ENCODE peak calls at places on chromosome 12, in eight cellular contexts. One of them, this sample, is unnamed.

GRCh38 chr12:10855807-10856206 is 6.5 kb upstream of the PRR4 start:
- DNase-seq in AG10803: no peak
- DNase-seq in neural progenitor cell: no peak
- DNase-seq in activated naive CD4-positive, alpha-beta T cell treated with anti-CD3 and anti-CD28 coated beads, Interleukin-2, amount 50 U/mL, for 16 hours: no peak
- DNase-seq in GM04504: no peak
- DNase-seq in activated T-cell treated with anti-CD3 and anti-CD28 coated beads for 1 hour: no peak
- DNase-seq in iris pigment epithelial cell: no peak
- DNase-seq in posterior vena cava: no peak
- DNase-seq in this sample: no peak

GRCh38 chr12:41188058-41188840 is at the start of gene PDZRN4:
- DNase-seq in activated naive CD4-positive, alpha-beta T cell treated with anti-CD3 and anti-CD28 coated beads, Interleukin-2, amount 50 U/mL, for 16 hours: no peak
- DNase-seq in posterior vena cava: no peak
- DNase-seq in neural progenitor cell: peak
- DNase-seq in AG10803: no peak
- DNase-seq in GM04504: no peak
- DNase-seq in iris pigment epithelial cell: peak
- DNase-seq in activated T-cell treated with anti-CD3 and anti-CD28 coated beads for 1 hour: no peak
- DNase-seq in this sample: no peak

GRCh38 chr12:65074932-65075331 is 46.2 kb downstream of the WIF1 start:
- DNase-seq in posterior vena cava: no peak
- DNase-seq in activated T-cell treated with anti-CD3 and anti-CD28 coated beads for 1 hour: no peak
- DNase-seq in AG10803: no peak
- DNase-seq in neural progenitor cell: no peak
- DNase-seq in GM04504: no peak
- DNase-seq in activated naive CD4-positive, alpha-beta T cell treated with anti-CD3 and anti-CD28 coated beads, Interleukin-2, amount 50 U/mL, for 16 hours: no peak
- DNase-seq in iris pigment epithelial cell: no peak
- DNase-seq in this sample: peak

GRCh38 chr12:47984331-47984801 is 19.9 kb downstream of the COL2A1 start:
- DNase-seq in activated naive CD4-positive, alpha-beta T cell treated with anti-CD3 and anti-CD28 coated beads, Interleukin-2, amount 50 U/mL, for 16 hours: no peak
- DNase-seq in AG10803: no peak
- DNase-seq in neural progenitor cell: no peak
- DNase-seq in iris pigment epithelial cell: no peak
- DNase-seq in activated T-cell treated with anti-CD3 and anti-CD28 coated beads for 1 hour: no peak
- DNase-seq in posterior vena cava: peak
- DNase-seq in GM04504: no peak
- DNase-seq in this sample: no peak

GRCh38 chr12:55727643-55728184 is 1.1 kb downstream of the CD63 start:
- DNase-seq in activated naive CD4-positive, alpha-beta T cell treated with anti-CD3 and anti-CD28 coated beads, Interleukin-2, amount 50 U/mL, for 16 hours: no peak
- DNase-seq in GM04504: no peak
- DNase-seq in iris pigment epithelial cell: peak
- DNase-seq in neural progenitor cell: peak
- DNase-seq in AG10803: no peak
- DNase-seq in activated T-cell treated with anti-CD3 and anti-CD28 coated beads for 1 hour: no peak
- DNase-seq in posterior vena cava: peak
- DNase-seq in this sample: peak

GRCh38 chr12:52171950-52172512 is 19.8 kb downstream of the KRT80 start:
- DNase-seq in activated T-cell treated with anti-CD3 and anti-CD28 coated beads for 1 hour: no peak
- DNase-seq in activated naive CD4-positive, alpha-beta T cell treated with anti-CD3 and anti-CD28 coated beads, Interleukin-2, amount 50 U/mL, for 16 hours: no peak
- DNase-seq in iris pigment epithelial cell: peak
- DNase-seq in neural progenitor cell: peak
- DNase-seq in posterior vena cava: no peak
- DNase-seq in GM04504: no peak
- DNase-seq in AG10803: peak
- DNase-seq in this sample: peak

GRCh38 chr12:15446798-15447197 is 124.5 kb downstream of the PTPRO start:
- DNase-seq in activated naive CD4-positive, alpha-beta T cell treated with anti-CD3 and anti-CD28 coated beads, Interleukin-2, amount 50 U/mL, for 16 hours: no peak
- DNase-seq in iris pigment epithelial cell: peak
- DNase-seq in AG10803: no peak
- DNase-seq in activated T-cell treated with anti-CD3 and anti-CD28 coated beads for 1 hour: no peak
- DNase-seq in posterior vena cava: no peak
- DNase-seq in neural progenitor cell: no peak
- DNase-seq in GM04504: no peak
- DNase-seq in this sample: peak

GRCh38 chr12:42862055-42862454 is 272.5 kb upstream of the PRICKLE1 start:
- DNase-seq in AG10803: no peak
- DNase-seq in iris pigment epithelial cell: peak
- DNase-seq in activated naive CD4-positive, alpha-beta T cell treated with anti-CD3 and anti-CD28 coated beads, Interleukin-2, amount 50 U/mL, for 16 hours: no peak
- DNase-seq in neural progenitor cell: no peak
- DNase-seq in posterior vena cava: no peak
- DNase-seq in GM04504: no peak
- DNase-seq in activated T-cell treated with anti-CD3 and anti-CD28 coated beads for 1 hour: no peak
- DNase-seq in this sample: no peak